ENCODE peak calls at places on chromosomes 6 and 20, in four cellular contexts. G is A549; Q is DMS79; C is activated T-helper 1 cell treated with anti-CD3 and anti-CD28 coated beads, Interleukin-12 subunit alpha, Interleukin-12 subunit beta, Interleukin-2, Interleukin-4 antibody, amounts not matched to agents 30 ng/mL and 10 ng/mL and 1 ng/mL, durations not matched to agents 14 hours and 24 hours and 36 hours. X is an unnamed sample.

GRCh38 chr20:21147593-21147992 is 21.7 kb downstream of the KIZ start:
- DNase-seq in C (no peak), Q (no peak), G (no peak), X (no peak)

GRCh38 chr6:35596448-35597442 is 84.0 kb upstream of the TULP1 start:
- DNase-seq in G (no peak), Q (no peak), C (no peak), X (peak; percentile 74)

GRCh38 chr6:128246472-128246871 is 273.9 kb downstream of the PTPRK start:
- DNase-seq in Q (no peak), C (no peak), G (no peak), X (no peak)

GRCh38 chr6:137489410-137490371 is 4.5 kb downstream of the OLIG3 start:
- DNase-seq in G (no peak), C (no peak), Q (no peak), X (no peak)

GRCh38 chr6:72769459-72770125 is 147.7 kb downstream of the KCNQ5 start:
- DNase-seq in C (no peak), G (no peak), Q (no peak), X (no peak)

GRCh38 chr20:31597483-31597858 is 7.6 kb upstream of the ID1 start:
- DNase-seq in G (no peak), Q (no peak), C (no peak), X (no peak)

GRCh38 chr20:37327748-37328147 is 18.2 kb upstream of the SRC start:
- DNase-seq in Q (no peak), C (no peak), G (no peak), X (no peak)

GRCh38 chr20:62020935-62021701 is 44.6 kb downstream of the TAF4 start:
- DNase-seq in C (no peak), G (no peak), Q (no peak), X (no peak)

GRCh38 chr20:17641520-17641964 is 40.5 kb downstream of the RRBP1 start:
- DNase-seq in G (no peak), Q (no peak), C (no peak), X (no peak)

GRCh38 chr6:135675862-135676261 is 175.6 kb upstream of the PDE7B start:
- DNase-seq in C (peak; percentile 12), G (peak; percentile 17), Q (peak; percentile 26), X (peak; percentile 34)

GRCh38 chr6:28643017-28643740 is 117.5 kb downstream of the GPX5 start:
- DNase-seq in Q (no peak), G (no peak), C (no peak), X (no peak)

GRCh38 chr20:46122071-46122470 is 4.0 kb downstream of the CD40 start:
- DNase-seq in G (no peak), C (no peak), Q (no peak), X (peak; percentile 86)

GRCh38 chr20:37243076-37243936 is 18.3 kb downstream of the GHRH start:
- DNase-seq in C (no peak), Q (no peak), G (no peak), X (no peak)

GRCh38 chr20:22703843-22704242 is 119.5 kb upstream of the FOXA2 start:
- DNase-seq in G (no peak), C (no peak), Q (no peak), X (no peak)

GRCh38 chr6:170393033-170393432 is 86.5 kb downstream of the FAM120B start:
- DNase-seq in G (no peak), C (no peak), Q (no peak), X (no peak)

GRCh38 chr20:9319687-9320384 is 194.6 kb upstream of the LAMP5 start:
- DNase-seq in C (no peak), G (no peak), Q (no peak), X (no peak)